ENCODE peak calls at places on chromosomes 1 and 21, in eight cellular contexts. B is fibroblast of pulmonary artery, X is CD14-positive monocyte, R is mucosa of descending colon, F is uterus, Q is coronary artery, E is H9, S is tibial artery. H is an unnamed sample.

GRCh38 chr1:147072371-147073061 is 99.8 kb downstream of the PRKAB2 start:
- DNase-seq in X (no peak), B (no peak), E (peak), Q (no peak), F (no peak), R (no peak), S (no peak), H (no peak)

GRCh38 chr1:19477284-19478240 is 7.8 kb downstream of the CAPZB start:
- DNase-seq in Q (no peak), X (peak), F (no peak), B (no peak), R (peak), S (no peak), E (no peak), H (no peak)

GRCh38 chr1:108880850-108881249 is 4.1 kb downstream of the GPSM2 start:
- DNase-seq in Q (no peak), R (no peak), B (peak), S (no peak), X (no peak), F (no peak), E (no peak), H (no peak)

GRCh38 chr1:3069491-3070303 is 694 bp downstream of the PRDM16 start:
- DNase-seq in E (peak), R (peak), F (no peak), B (peak), S (peak), X (peak), Q (no peak), H (peak)

GRCh38 chr1:160078392-160079195 is 2.7 kb upstream of the KCNJ9 start:
- DNase-seq in Q (no peak), B (peak), R (peak), S (no peak), E (peak), X (no peak), F (no peak), H (no peak)

GRCh38 chr1:50424045-50424939 is 1.0 kb upstream of the DMRTA2 start:
- DNase-seq in Q (no peak), F (no peak), S (no peak), R (no peak), X (no peak), B (peak), E (no peak), H (no peak)

GRCh38 chr1:157384252-157384651 is 168.1 kb downstream of the FCRL5 start:
- DNase-seq in E (no peak), X (no peak), B (no peak), F (no peak), R (no peak), Q (no peak), S (no peak), H (no peak)

GRCh38 chr1:10387611-10388386 is 11.1 kb upstream of the PGD start:
- DNase-seq in R (peak), F (no peak), B (peak), E (no peak), Q (no peak), S (peak), X (no peak), H (peak)

GRCh38 chr1:229065613-229066012 is 205.3 kb upstream of the RAB4A start:
- DNase-seq in B (no peak), S (no peak), Q (no peak), E (no peak), F (no peak), X (no peak), R (no peak), H (no peak)

GRCh38 chr1:7339953-7340352 is 431.1 kb upstream of the VAMP3 start:
- DNase-seq in B (peak), R (peak), F (no peak), Q (no peak), E (no peak), S (no peak), X (no peak), H (no peak)

GRCh38 chr1:240683576-240683975 is 71.6 kb upstream of the GREM2 start:
- DNase-seq in Q (no peak), S (peak), B (no peak), X (no peak), F (no peak), E (no peak), R (peak), H (peak)

GRCh38 chr21:16870116-16870515 is 642.7 kb upstream of the CXADR start:
- DNase-seq in E (no peak), R (no peak), X (no peak), B (peak), F (no peak), S (no peak), Q (no peak), H (peak)

GRCh38 chr1:65213271-65213905 is 65.4 kb downstream of the AK4 start:
- DNase-seq in B (no peak), F (no peak), E (no peak), Q (no peak), R (no peak), S (no peak), X (no peak), H (no peak)

GRCh38 chr1:34858901-34859441 is 578 bp downstream of the SMIM12 start:
- DNase-seq in B (peak), Q (no peak), S (peak), E (no peak), R (peak), F (no peak), X (no peak), H (no peak)

DNA sequence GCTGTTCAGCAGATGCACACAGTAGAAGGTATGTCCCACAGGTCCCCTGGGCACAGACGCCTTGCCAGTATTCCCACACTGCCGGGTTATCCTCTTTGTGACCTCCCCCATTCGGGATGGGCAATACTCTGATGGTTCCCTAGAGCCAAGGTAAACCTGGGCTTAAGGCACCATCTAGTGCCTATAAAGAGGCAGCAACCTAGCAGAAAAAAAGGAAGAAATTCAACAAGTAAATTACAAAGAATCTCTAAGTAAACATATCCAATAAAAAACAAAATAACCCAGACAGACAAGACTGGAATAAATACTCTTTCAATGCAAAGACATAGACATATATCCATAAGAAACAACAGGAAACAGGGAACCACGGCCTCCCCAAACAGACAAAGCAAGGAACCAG is 39.4 kb downstream of the HSF2BP start:
- DNase-seq in B (peak), S (no peak), E (no peak), Q (no peak), F (no peak), X (no peak), R (peak), H (no peak)
- TF ChIP-seq CTCF in B (peak), S (no peak), E (peak), Q (no peak), F (no peak), X (no peak), R (no peak), H (no peak)

GRCh38 chr1:26861286-26861701 is 1.7 kb upstream of the SFN start:
- DNase-seq in F (no peak), Q (no peak), B (peak), R (no peak), S (no peak), E (no peak), X (no peak), H (no peak)

GRCh38 chr1:26861889-26862371 is 1.0 kb upstream of the SFN start:
- DNase-seq in Q (no peak), R (no peak), X (no peak), E (no peak), S (no peak), F (no peak), B (no peak), H (no peak)

GRCh38 chr1:26864610-26865480 is 1.9 kb downstream of the SFN start:
- DNase-seq in F (peak), B (peak), S (peak), E (peak), Q (peak), R (peak), X (peak), H (peak)

GRCh38 chr1:26863677-26864060 is 720 bp downstream of the SFN start:
- DNase-seq in R (no peak), F (no peak), X (no peak), Q (no peak), S (no peak), E (no peak), B (no peak), H (no peak)

GRCh38 chr1:26862781-26863676 is at the start of gene SFN:
- DNase-seq in F (no peak), R (peak), E (peak), Q (no peak), B (no peak), S (no peak), X (no peak), H (no peak)
- TF ChIP-seq CTCF in F (no peak), R (peak), E (peak), Q (no peak), B (no peak), S (no peak), X (peak), H (peak)

GRCh38 chr1:118185083-118185899 is at the start of gene SPAG17:
- DNase-seq in R (peak), E (peak), X (no peak), B (peak), F (no peak), Q (no peak), S (peak), H (no peak)
- TF ChIP-seq CTCF in R (no peak), E (peak), X (no peak), B (peak), F (no peak), Q (no peak), S (no peak), H (peak)

DNA sequence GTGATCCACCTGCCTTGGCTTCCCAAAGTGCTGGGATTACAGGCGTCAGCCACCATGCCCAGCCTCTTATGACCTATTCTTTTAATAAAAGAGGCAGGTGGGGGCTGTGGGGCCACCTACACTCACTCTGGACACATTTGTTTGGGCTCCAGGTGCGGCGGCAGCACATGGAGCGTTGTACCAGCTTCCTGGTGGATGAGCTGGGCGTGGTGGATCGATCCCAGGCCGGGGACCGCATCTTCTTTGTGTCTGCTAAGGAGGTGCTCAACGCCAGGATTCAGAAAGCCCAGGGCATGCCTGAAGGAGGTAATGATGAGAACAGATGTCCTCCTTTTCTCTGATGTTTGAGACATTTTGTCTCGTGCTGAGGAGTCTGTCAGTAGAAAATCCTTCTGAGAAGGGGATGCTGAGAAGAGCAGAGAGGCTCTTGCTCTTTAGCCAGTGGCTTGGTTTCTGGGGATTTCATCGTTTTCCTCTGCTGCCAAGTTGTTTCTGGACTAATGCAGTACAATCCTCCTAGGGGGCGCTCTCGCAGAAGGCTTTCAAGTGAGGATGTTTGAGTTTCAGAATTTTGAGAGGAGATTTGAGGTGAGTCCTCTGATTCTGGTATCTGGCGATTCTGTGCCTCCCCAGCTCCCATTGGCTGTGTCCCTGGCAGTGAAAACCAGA is 17.9 kb upstream of the MIIP start:
- DNase-seq in X (no peak), B (peak), Q (no peak), R (peak), S (no peak), F (no peak), E (peak), H (peak)
- TF ChIP-seq CTCF in X (peak), B (peak), Q (peak), R (no peak), S (no peak), F (peak), E (peak), H (peak)

GRCh38 chr1:42658880-42659337 is 686 bp downstream of the PPIH start:
- DNase-seq in F (no peak), B (peak), X (no peak), S (no peak), Q (no peak), R (peak), E (peak), H (no peak)

GRCh38 chr1:42660907-42661500 is 2.8 kb downstream of the PPIH start:
- DNase-seq in B (no peak), R (no peak), E (no peak), X (no peak), S (no peak), F (no peak), Q (no peak), H (no peak)

GRCh38 chr1:42657981-42658879 is at the start of gene PPIH:
- DNase-seq in F (peak), Q (peak), R (peak), B (peak), X (peak), E (peak), S (peak), H (peak)
- TF ChIP-seq CTCF in F (no peak), Q (no peak), R (peak), B (peak), X (no peak), E (peak), S (peak), H (peak)

H was measured in AG09319.